ENCODE peak calls at places on chromosomes 13 and 19, in four cellular contexts. One of them, this sample, is unnamed.

GRCh38 chr19:12821761-12822160 is 12.6 kb downstream of the RTBDN start:
- DNase-seq in left cardiac atrium: no peak
- DNase-seq in activated CD8-positive, alpha-beta memory T cell treated with anti-CD3 and anti-CD28 coated beads, Interleukin-2, amount 10 ng/mL, durations not matched to agents 7 days and 5 days: no peak
- DNase-seq in naive thymus-derived CD8-positive, alpha-beta T cell: no peak
- DNase-seq in this sample: no peak

GRCh38 chr13:74006666-74007065 is 127.5 kb downstream of the KLF12 start:
- DNase-seq in left cardiac atrium: no peak
- DNase-seq in activated CD8-positive, alpha-beta memory T cell treated with anti-CD3 and anti-CD28 coated beads, Interleukin-2, amount 10 ng/mL, durations not matched to agents 7 days and 5 days: no peak
- DNase-seq in naive thymus-derived CD8-positive, alpha-beta T cell: no peak
- DNase-seq in this sample: no peak

GRCh38 chr19:48752511-48753365 is at the start of gene FUT1:
- DNase-seq in left cardiac atrium: peak
- DNase-seq in activated CD8-positive, alpha-beta memory T cell treated with anti-CD3 and anti-CD28 coated beads, Interleukin-2, amount 10 ng/mL, durations not matched to agents 7 days and 5 days: peak
- DNase-seq in naive thymus-derived CD8-positive, alpha-beta T cell: no peak
- DNase-seq in this sample: peak

GRCh38 chr13:20197361-20197834 is 4.7 kb upstream of the GJB2 start:
- DNase-seq in left cardiac atrium: no peak
- DNase-seq in activated CD8-positive, alpha-beta memory T cell treated with anti-CD3 and anti-CD28 coated beads, Interleukin-2, amount 10 ng/mL, durations not matched to agents 7 days and 5 days: no peak
- DNase-seq in naive thymus-derived CD8-positive, alpha-beta T cell: peak
- DNase-seq in this sample: peak

GRCh38 chr13:111058796-111059506 is 56.2 kb upstream of the ARHGEF7 start:
- DNase-seq in left cardiac atrium: no peak
- DNase-seq in activated CD8-positive, alpha-beta memory T cell treated with anti-CD3 and anti-CD28 coated beads, Interleukin-2, amount 10 ng/mL, durations not matched to agents 7 days and 5 days: no peak
- DNase-seq in naive thymus-derived CD8-positive, alpha-beta T cell: no peak
- DNase-seq in this sample: no peak

GRCh38 chr13:41008349-41008980 is 10.7 kb downstream of the ELF1 start:
- DNase-seq in left cardiac atrium: no peak
- DNase-seq in activated CD8-positive, alpha-beta memory T cell treated with anti-CD3 and anti-CD28 coated beads, Interleukin-2, amount 10 ng/mL, durations not matched to agents 7 days and 5 days: no peak
- DNase-seq in naive thymus-derived CD8-positive, alpha-beta T cell: no peak
- DNase-seq in this sample: no peak

GRCh38 chr19:35247526-35248309 is 1.1 kb upstream of the LSR start:
- DNase-seq in left cardiac atrium: peak
- DNase-seq in activated CD8-positive, alpha-beta memory T cell treated with anti-CD3 and anti-CD28 coated beads, Interleukin-2, amount 10 ng/mL, durations not matched to agents 7 days and 5 days: peak
- DNase-seq in naive thymus-derived CD8-positive, alpha-beta T cell: peak
- DNase-seq in this sample: peak

GRCh38 chr13:99371956-99372355 is 64.8 kb upstream of the GPR183 start:
- DNase-seq in left cardiac atrium: no peak
- DNase-seq in activated CD8-positive, alpha-beta memory T cell treated with anti-CD3 and anti-CD28 coated beads, Interleukin-2, amount 10 ng/mL, durations not matched to agents 7 days and 5 days: peak
- DNase-seq in naive thymus-derived CD8-positive, alpha-beta T cell: peak
- DNase-seq in this sample: no peak

GRCh38 chr19:2618611-2619010 is 83.9 kb downstream of the GNG7 start:
- DNase-seq in left cardiac atrium: peak
- DNase-seq in activated CD8-positive, alpha-beta memory T cell treated with anti-CD3 and anti-CD28 coated beads, Interleukin-2, amount 10 ng/mL, durations not matched to agents 7 days and 5 days: peak
- DNase-seq in naive thymus-derived CD8-positive, alpha-beta T cell: peak
- DNase-seq in this sample: no peak

GRCh38 chr19:45768644-45769053 is 403 bp downstream of the SIX5 start:
- DNase-seq in left cardiac atrium: no peak
- DNase-seq in activated CD8-positive, alpha-beta memory T cell treated with anti-CD3 and anti-CD28 coated beads, Interleukin-2, amount 10 ng/mL, durations not matched to agents 7 days and 5 days: peak
- DNase-seq in naive thymus-derived CD8-positive, alpha-beta T cell: peak
- DNase-seq in this sample: no peak

GRCh38 chr19:41774515-41774980 is 19.2 kb downstream of the CEACAM6 start:
- DNase-seq in left cardiac atrium: no peak
- DNase-seq in activated CD8-positive, alpha-beta memory T cell treated with anti-CD3 and anti-CD28 coated beads, Interleukin-2, amount 10 ng/mL, durations not matched to agents 7 days and 5 days: peak
- DNase-seq in naive thymus-derived CD8-positive, alpha-beta T cell: peak
- DNase-seq in this sample: no peak

GRCh38 chr19:11560404-11560988 is 1.5 kb upstream of the ELOF1 start:
- DNase-seq in left cardiac atrium: no peak
- DNase-seq in activated CD8-positive, alpha-beta memory T cell treated with anti-CD3 and anti-CD28 coated beads, Interleukin-2, amount 10 ng/mL, durations not matched to agents 7 days and 5 days: peak
- DNase-seq in naive thymus-derived CD8-positive, alpha-beta T cell: peak
- DNase-seq in this sample: peak

GRCh38 chr19:6738726-6739389 is 622 bp upstream of the TRIP10 start:
- DNase-seq in left cardiac atrium: peak
- DNase-seq in activated CD8-positive, alpha-beta memory T cell treated with anti-CD3 and anti-CD28 coated beads, Interleukin-2, amount 10 ng/mL, durations not matched to agents 7 days and 5 days: peak
- DNase-seq in naive thymus-derived CD8-positive, alpha-beta T cell: no peak
- DNase-seq in this sample: no peak

GRCh38 chr19:53086949-53087348 is 16.3 kb downstream of the ZNF160 start:
- DNase-seq in left cardiac atrium: peak
- DNase-seq in activated CD8-positive, alpha-beta memory T cell treated with anti-CD3 and anti-CD28 coated beads, Interleukin-2, amount 10 ng/mL, durations not matched to agents 7 days and 5 days: no peak
- DNase-seq in naive thymus-derived CD8-positive, alpha-beta T cell: no peak
- DNase-seq in this sample: no peak

GRCh38 chr13:50485979-50486935 is 357.2 kb downstream of the DLEU7 start:
- DNase-seq in left cardiac atrium: no peak
- DNase-seq in activated CD8-positive, alpha-beta memory T cell treated with anti-CD3 and anti-CD28 coated beads, Interleukin-2, amount 10 ng/mL, durations not matched to agents 7 days and 5 days: no peak
- DNase-seq in naive thymus-derived CD8-positive, alpha-beta T cell: no peak
- DNase-seq in this sample: no peak

GRCh38 chr13:106472621-106473020 is 62.8 kb downstream of the EFNB2 start:
- DNase-seq in left cardiac atrium: no peak
- DNase-seq in activated CD8-positive, alpha-beta memory T cell treated with anti-CD3 and anti-CD28 coated beads, Interleukin-2, amount 10 ng/mL, durations not matched to agents 7 days and 5 days: no peak
- DNase-seq in naive thymus-derived CD8-positive, alpha-beta T cell: no peak
- DNase-seq in this sample: no peak

GRCh38 chr19:8256276-8257051 is 47.3 kb downstream of the CERS4 start:
- DNase-seq in left cardiac atrium: no peak
- DNase-seq in activated CD8-positive, alpha-beta memory T cell treated with anti-CD3 and anti-CD28 coated beads, Interleukin-2, amount 10 ng/mL, durations not matched to agents 7 days and 5 days: no peak
- DNase-seq in naive thymus-derived CD8-positive, alpha-beta T cell: no peak
- DNase-seq in this sample: no peak

GRCh38 chr19:13025819-13026477 is 30.7 kb downstream of the NFIX start:
- DNase-seq in left cardiac atrium: no peak
- DNase-seq in activated CD8-positive, alpha-beta memory T cell treated with anti-CD3 and anti-CD28 coated beads, Interleukin-2, amount 10 ng/mL, durations not matched to agents 7 days and 5 days: no peak
- DNase-seq in naive thymus-derived CD8-positive, alpha-beta T cell: no peak
- DNase-seq in this sample: no peak

GRCh38 chr19:18322318-18322758 is 538 bp downstream of the LSM4 start:
- DNase-seq in left cardiac atrium: peak
- DNase-seq in activated CD8-positive, alpha-beta memory T cell treated with anti-CD3 and anti-CD28 coated beads, Interleukin-2, amount 10 ng/mL, durations not matched to agents 7 days and 5 days: peak
- DNase-seq in naive thymus-derived CD8-positive, alpha-beta T cell: no peak
- DNase-seq in this sample: no peak

GRCh38 chr19:30266687-30267086 is 105.5 kb upstream of the ZNF536 start:
- DNase-seq in left cardiac atrium: no peak
- DNase-seq in activated CD8-positive, alpha-beta memory T cell treated with anti-CD3 and anti-CD28 coated beads, Interleukin-2, amount 10 ng/mL, durations not matched to agents 7 days and 5 days: no peak
- DNase-seq in naive thymus-derived CD8-positive, alpha-beta T cell: no peak
- DNase-seq in this sample: no peak

GRCh38 chr19:56066152-56067023 is 54.7 kb downstream of the ZNF787 start:
- DNase-seq in left cardiac atrium: peak
- DNase-seq in activated CD8-positive, alpha-beta memory T cell treated with anti-CD3 and anti-CD28 coated beads, Interleukin-2, amount 10 ng/mL, durations not matched to agents 7 days and 5 days: peak
- DNase-seq in naive thymus-derived CD8-positive, alpha-beta T cell: peak
- DNase-seq in this sample: peak

GRCh38 chr13:53206455-53206854 is 177.8 kb downstream of the OLFM4 start:
- DNase-seq in left cardiac atrium: no peak
- DNase-seq in activated CD8-positive, alpha-beta memory T cell treated with anti-CD3 and anti-CD28 coated beads, Interleukin-2, amount 10 ng/mL, durations not matched to agents 7 days and 5 days: no peak
- DNase-seq in naive thymus-derived CD8-positive, alpha-beta T cell: no peak
- DNase-seq in this sample: no peak

GRCh38 chr19:51211833-51212232 is 13.0 kb upstream of the CD33 start:
- DNase-seq in left cardiac atrium: no peak
- DNase-seq in activated CD8-positive, alpha-beta memory T cell treated with anti-CD3 and anti-CD28 coated beads, Interleukin-2, amount 10 ng/mL, durations not matched to agents 7 days and 5 days: no peak
- DNase-seq in naive thymus-derived CD8-positive, alpha-beta T cell: no peak
- DNase-seq in this sample: no peak

GRCh38 chr19:17049711-17050280 is 23.2 kb upstream of the CPAMD8 start:
- DNase-seq in left cardiac atrium: no peak
- DNase-seq in activated CD8-positive, alpha-beta memory T cell treated with anti-CD3 and anti-CD28 coated beads, Interleukin-2, amount 10 ng/mL, durations not matched to agents 7 days and 5 days: no peak
- DNase-seq in naive thymus-derived CD8-positive, alpha-beta T cell: no peak
- DNase-seq in this sample: no peak

GRCh38 chr19:34319785-34320184 is 45.2 kb upstream of the GPI start:
- DNase-seq in left cardiac atrium: no peak
- DNase-seq in activated CD8-positive, alpha-beta memory T cell treated with anti-CD3 and anti-CD28 coated beads, Interleukin-2, amount 10 ng/mL, durations not matched to agents 7 days and 5 days: no peak
- DNase-seq in naive thymus-derived CD8-positive, alpha-beta T cell: no peak
- DNase-seq in this sample: no peak

GRCh38 chr19:21698215-21698614 is 69.2 kb downstream of the ZNF100 start:
- DNase-seq in left cardiac atrium: no peak
- DNase-seq in activated CD8-positive, alpha-beta memory T cell treated with anti-CD3 and anti-CD28 coated beads, Interleukin-2, amount 10 ng/mL, durations not matched to agents 7 days and 5 days: no peak
- DNase-seq in naive thymus-derived CD8-positive, alpha-beta T cell: peak
- DNase-seq in this sample: no peak

GRCh38 chr19:9877775-9878510 is 42.8 kb downstream of the PIN1 start:
- DNase-seq in left cardiac atrium: no peak
- DNase-seq in activated CD8-positive, alpha-beta memory T cell treated with anti-CD3 and anti-CD28 coated beads, Interleukin-2, amount 10 ng/mL, durations not matched to agents 7 days and 5 days: no peak
- DNase-seq in naive thymus-derived CD8-positive, alpha-beta T cell: no peak
- DNase-seq in this sample: no peak

GRCh38 chr19:6674868-6675305 is 4.9 kb upstream of the TNFSF14 start:
- DNase-seq in left cardiac atrium: peak
- DNase-seq in activated CD8-positive, alpha-beta memory T cell treated with anti-CD3 and anti-CD28 coated beads, Interleukin-2, amount 10 ng/mL, durations not matched to agents 7 days and 5 days: peak
- DNase-seq in naive thymus-derived CD8-positive, alpha-beta T cell: peak
- DNase-seq in this sample: no peak

GRCh38 chr13:34779171-34779570 is 162.9 kb upstream of the NBEA start:
- DNase-seq in left cardiac atrium: no peak
- DNase-seq in activated CD8-positive, alpha-beta memory T cell treated with anti-CD3 and anti-CD28 coated beads, Interleukin-2, amount 10 ng/mL, durations not matched to agents 7 days and 5 days: no peak
- DNase-seq in naive thymus-derived CD8-positive, alpha-beta T cell: no peak
- DNase-seq in this sample: no peak

GRCh38 chr19:48135411-48135810 is 24.8 kb upstream of the PLA2G4C start:
- DNase-seq in left cardiac atrium: no peak
- DNase-seq in activated CD8-positive, alpha-beta memory T cell treated with anti-CD3 and anti-CD28 coated beads, Interleukin-2, amount 10 ng/mL, durations not matched to agents 7 days and 5 days: no peak
- DNase-seq in naive thymus-derived CD8-positive, alpha-beta T cell: no peak
- DNase-seq in this sample: no peak

GRCh38 chr13:110799246-110800236 is 86.0 kb downstream of the ING1 start:
- DNase-seq in left cardiac atrium: peak
- DNase-seq in activated CD8-positive, alpha-beta memory T cell treated with anti-CD3 and anti-CD28 coated beads, Interleukin-2, amount 10 ng/mL, durations not matched to agents 7 days and 5 days: no peak
- DNase-seq in naive thymus-derived CD8-positive, alpha-beta T cell: no peak
- DNase-seq in this sample: no peak

GRCh38 chr19:4338441-4339350 is at the start of gene STAP2:
- DNase-seq in left cardiac atrium: no peak
- DNase-seq in activated CD8-positive, alpha-beta memory T cell treated with anti-CD3 and anti-CD28 coated beads, Interleukin-2, amount 10 ng/mL, durations not matched to agents 7 days and 5 days: no peak
- DNase-seq in naive thymus-derived CD8-positive, alpha-beta T cell: peak
- DNase-seq in this sample: no peak

GRCh38 chr13:50810998-50811397 is 32.5 kb downstream of the DLEU7 start:
- DNase-seq in left cardiac atrium: no peak
- DNase-seq in activated CD8-positive, alpha-beta memory T cell treated with anti-CD3 and anti-CD28 coated beads, Interleukin-2, amount 10 ng/mL, durations not matched to agents 7 days and 5 days: no peak
- DNase-seq in naive thymus-derived CD8-positive, alpha-beta T cell: no peak
- DNase-seq in this sample: no peak

GRCh38 chr13:45258339-45258685 is 57.5 kb upstream of the KCTD4 start:
- DNase-seq in left cardiac atrium: no peak
- DNase-seq in activated CD8-positive, alpha-beta memory T cell treated with anti-CD3 and anti-CD28 coated beads, Interleukin-2, amount 10 ng/mL, durations not matched to agents 7 days and 5 days: no peak
- DNase-seq in naive thymus-derived CD8-positive, alpha-beta T cell: no peak
- DNase-seq in this sample: no peak

GRCh38 chr13:39956036-39956435 is 300.6 kb downstream of the COG6 start:
- DNase-seq in left cardiac atrium: no peak
- DNase-seq in activated CD8-positive, alpha-beta memory T cell treated with anti-CD3 and anti-CD28 coated beads, Interleukin-2, amount 10 ng/mL, durations not matched to agents 7 days and 5 days: peak
- DNase-seq in naive thymus-derived CD8-positive, alpha-beta T cell: no peak
- DNase-seq in this sample: no peak

GRCh38 chr13:107864543-107865460 is 350.5 kb downstream of the LIG4 start:
- DNase-seq in left cardiac atrium: no peak
- DNase-seq in activated CD8-positive, alpha-beta memory T cell treated with anti-CD3 and anti-CD28 coated beads, Interleukin-2, amount 10 ng/mL, durations not matched to agents 7 days and 5 days: no peak
- DNase-seq in naive thymus-derived CD8-positive, alpha-beta T cell: no peak
- DNase-seq in this sample: no peak

GRCh38 chr19:44212865-44213346 is 574 bp downstream of the ZNF227 start:
- DNase-seq in left cardiac atrium: no peak
- DNase-seq in activated CD8-positive, alpha-beta memory T cell treated with anti-CD3 and anti-CD28 coated beads, Interleukin-2, amount 10 ng/mL, durations not matched to agents 7 days and 5 days: no peak
- DNase-seq in naive thymus-derived CD8-positive, alpha-beta T cell: no peak
- DNase-seq in this sample: no peak

GRCh38 chr19:5237939-5238480 is 102.6 kb downstream of the PTPRS start:
- DNase-seq in left cardiac atrium: no peak
- DNase-seq in activated CD8-positive, alpha-beta memory T cell treated with anti-CD3 and anti-CD28 coated beads, Interleukin-2, amount 10 ng/mL, durations not matched to agents 7 days and 5 days: no peak
- DNase-seq in naive thymus-derived CD8-positive, alpha-beta T cell: no peak
- DNase-seq in this sample: no peak

GRCh38 chr13:33105387-33106005 is 89.3 kb downstream of the KL start:
- DNase-seq in left cardiac atrium: no peak
- DNase-seq in activated CD8-positive, alpha-beta memory T cell treated with anti-CD3 and anti-CD28 coated beads, Interleukin-2, amount 10 ng/mL, durations not matched to agents 7 days and 5 days: no peak
- DNase-seq in naive thymus-derived CD8-positive, alpha-beta T cell: no peak
- DNase-seq in this sample: no peak

GRCh38 chr13:26022538-26023292 is 29.1 kb downstream of the SHISA2 start:
- DNase-seq in left cardiac atrium: peak
- DNase-seq in activated CD8-positive, alpha-beta memory T cell treated with anti-CD3 and anti-CD28 coated beads, Interleukin-2, amount 10 ng/mL, durations not matched to agents 7 days and 5 days: no peak
- DNase-seq in naive thymus-derived CD8-positive, alpha-beta T cell: no peak
- DNase-seq in this sample: no peak